ENCODE peak calls at places on chromosome 3, in seven cellular contexts. O, W, H, D, I, T and V are unnamed samples.

GRCh38 chr3:160565442-160566403 is at the start of gene KPNA4:
- DNase-seq in O (peak; percentile 96), W (peak; percentile 96), H (peak; percentile 96), D (peak; percentile 95), I (peak; percentile 96), T (peak; percentile 98), V (peak; percentile 97)

GRCh38 chr3:142088522-142088921 is 60.8 kb downstream of the TFDP2 start:
- DNase-seq in O (no peak), W (peak; percentile 54), H (no peak), D (no peak), I (no peak), T (no peak), V (no peak)

GRCh38 chr3:42906085-42906904 is at the start of gene ZNF662:
- DNase-seq in O (no peak), W (peak; percentile 49), H (peak; percentile 14), D (no peak), I (no peak), T (peak; percentile 19), V (peak; percentile 92)

GRCh38 chr3:18086078-18086477 is 339.1 kb downstream of the SATB1 start:
- DNase-seq in O (no peak), W (no peak), H (no peak), D (no peak), I (peak; percentile 6), T (no peak), V (peak; percentile 28)

GRCh38 chr3:64150527-64151238 is 74.6 kb downstream of the PRICKLE2 start:
- DNase-seq in O (no peak), W (peak; percentile 89), H (peak; percentile 56), D (no peak), I (no peak), T (no peak), V (peak; percentile 29)

GRCh38 chr3:124275421-124275820 is 283.5 kb upstream of the ROPN1 start:
- DNase-seq in O (no peak), W (no peak), H (no peak), D (no peak), I (no peak), T (no peak), V (no peak)

GRCh38 chr3:39178553-39178952 is 13.8 kb downstream of the XIRP1 start:
- DNase-seq in O (no peak), W (peak; percentile 42), H (no peak), D (no peak), I (no peak), T (no peak), V (no peak)

GRCh38 chr3:4474683-4475490 is 7.8 kb upstream of the SUMF1 start:
- DNase-seq in O (no peak), W (peak; percentile 9), H (peak; percentile 83), D (no peak), I (no peak), T (no peak), V (no peak)

GRCh38 chr3:191330309-191330712 is at the start of gene UTS2B:
- DNase-seq in O (no peak), W (peak; percentile 79), H (no peak), D (no peak), I (no peak), T (peak; percentile 22), V (no peak)

GRCh38 chr3:134486577-134487041 is 752 bp downstream of the CEP63 start:
- DNase-seq in O (peak; percentile 25), W (peak; percentile 37), H (no peak), D (no peak), I (no peak), T (peak; percentile 21), V (no peak)

GRCh38 chr3:111045564-111045963 is 26.1 kb upstream of the NECTIN3 start:
- DNase-seq in O (no peak), W (no peak), H (peak; percentile 0), D (no peak), I (no peak), T (no peak), V (no peak)